ENCODE peak calls at places on chromosomes 11 and 22, in seven cellular contexts. N, I, F, D, B, U and L are unnamed samples.

GRCh38 chr11:69791266-69791665 is 16.1 kb upstream of the FGF4 start:
- DNase-seq in U (peak; percentile 32), D (no peak), N (peak; percentile 77), I (no peak), F (no peak), B (no peak), L (no peak)

GRCh38 chr22:28710112-28710888 is 30.7 kb upstream of the TTC28 start:
- DNase-seq in U (no peak), D (no peak), B (no peak), F (no peak), N (peak; percentile 85), I (no peak), L (no peak)

GRCh38 chr11:119336744-119337469 is 2.6 kb downstream of the RNF26 start:
- DNase-seq in D (no peak), B (no peak), I (no peak), F (no peak), U (no peak), N (no peak), L (no peak)

GRCh38 chr11:43579171-43579918 is 101.2 kb upstream of the HSD17B12 start:
- DNase-seq in D (no peak), B (peak; percentile 69), F (no peak), N (peak; percentile 76), I (no peak), U (no peak), L (no peak)

GRCh38 chr11:104221455-104221854 is 57.5 kb upstream of the PDGFD start:
- DNase-seq in U (no peak), N (no peak), B (no peak), I (no peak), D (no peak), F (no peak), L (no peak)

GRCh38 chr22:45980776-45981175 is 3.8 kb upstream of the WNT7B start:
- DNase-seq in F (no peak), N (no peak), I (no peak), B (no peak), D (no peak), U (no peak), L (no peak)

GRCh38 chr11:94283678-94284077 is 20.7 kb upstream of the IZUMO1R start:
- DNase-seq in I (no peak), F (no peak), D (no peak), U (no peak), B (no peak), N (no peak), L (no peak)

GRCh38 chr11:71363721-71364120 is 84.5 kb downstream of the DHCR7 start:
- DNase-seq in D (no peak), I (no peak), F (no peak), U (no peak), B (no peak), N (no peak), L (no peak)

GRCh38 chr11:81892770-81893635 is 840.7 kb downstream of the FAM181B start:
- DNase-seq in I (no peak), F (no peak), D (no peak), B (no peak), N (no peak), U (no peak), L (no peak)

GRCh38 chr11:32527776-32528175 is 55.9 kb upstream of the EIF3M start:
- DNase-seq in U (no peak), I (no peak), B (no peak), N (no peak), D (no peak), F (no peak), L (no peak)

GRCh38 chr11:129279326-129280026 is 87.4 kb upstream of the ARHGAP32 start:
- DNase-seq in U (peak; percentile 85), D (peak; percentile 90), N (peak; percentile 92), I (peak; percentile 74), B (peak; percentile 57), F (peak; percentile 47), L (peak; percentile 84)

GRCh38 chr11:57499413-57499982 is 16.0 kb downstream of the SLC43A1 start:
- DNase-seq in I (no peak), F (peak; percentile 85), D (peak; percentile 98), B (peak; percentile 98), N (peak; percentile 95), U (peak; percentile 97), L (peak; percentile 95)

GRCh38 chr22:44728761-44729261 is 23.6 kb upstream of the ARHGAP8 start:
- DNase-seq in N (no peak), U (peak; percentile 51), B (no peak), D (no peak), I (no peak), F (no peak), L (no peak)

GRCh38 chr11:17613983-17614382 is 66.9 kb downstream of the OTOG start:
- DNase-seq in B (no peak), F (no peak), U (no peak), D (no peak), N (no peak), I (no peak), L (no peak)

GRCh38 chr22:42708393-42708792 is 12.3 kb downstream of the A4GALT start:
- DNase-seq in N (no peak), F (no peak), D (no peak), U (no peak), B (no peak), I (no peak), L (no peak)

GRCh38 chr11:72969894-72970335 is 155.7 kb downstream of the ATG16L2 start:
- DNase-seq in I (peak; percentile 17), B (no peak), D (no peak), U (no peak), F (no peak), N (peak; percentile 82), L (no peak)

GRCh38 chr11:60914620-60915249 is 777 bp downstream of the TMEM109 start:
- DNase-seq in F (no peak), D (peak; percentile 69), I (peak; percentile 32), N (peak; percentile 68), B (peak; percentile 48), U (peak; percentile 51), L (peak; percentile 38)

GRCh38 chr22:25656724-25657123 is 85.3 kb upstream of the MYO18B start:
- DNase-seq in D (no peak), F (no peak), I (no peak), B (no peak), U (no peak), N (no peak), L (no peak)

GRCh38 chr11:132838621-132839020 is 693.7 kb downstream of the OPCML start:
- DNase-seq in N (peak; percentile 64), I (no peak), F (no peak), D (no peak), B (no peak), U (no peak), L (no peak)

GRCh38 chr22:44906999-44907644 is 102.7 kb downstream of the PHF21B start:
- DNase-seq in N (no peak), D (no peak), I (no peak), U (no peak), B (no peak), F (no peak), L (no peak)

GRCh38 chr11:36672815-36673450 is 74.9 kb upstream of the RAG2 start:
- DNase-seq in I (peak; percentile 37), B (no peak), N (peak; percentile 52), F (no peak), D (no peak), U (no peak), L (no peak)

GRCh38 chr11:62428871-62429601 is 10.2 kb downstream of the SCGB1A1 start:
- DNase-seq in U (no peak), D (no peak), F (no peak), N (no peak), I (no peak), B (no peak), L (no peak)
- H3K4me1 ChIP-seq in U (no peaks in the 10 kb centered on the region), D (peaks cover 19% of the 10 kb centered on the region), F (no peaks in the 10 kb centered on the region), N (peaks cover 44% of the 10 kb centered on the region), I (peaks cover 45% of the 10 kb centered on the region), B (peaks cover 56% of the 10 kb centered on the region), L (peaks cover 44% of the 10 kb centered on the region)

GRCh38 chr22:21815958-21816357 is 51.5 kb downstream of the MAPK1 start:
- DNase-seq in I (no peak), B (no peak), F (no peak), D (no peak), N (no peak), U (no peak), L (no peak)
- H3K4me3 ChIP-seq in I (no peak overlapping the region), B (no peak overlapping the region), F (no peak overlapping the region), D (no peak overlapping the region), N (peak overlapping the region; percentile 35), U (no peak overlapping the region), L (no peak overlapping the region)

DNA sequence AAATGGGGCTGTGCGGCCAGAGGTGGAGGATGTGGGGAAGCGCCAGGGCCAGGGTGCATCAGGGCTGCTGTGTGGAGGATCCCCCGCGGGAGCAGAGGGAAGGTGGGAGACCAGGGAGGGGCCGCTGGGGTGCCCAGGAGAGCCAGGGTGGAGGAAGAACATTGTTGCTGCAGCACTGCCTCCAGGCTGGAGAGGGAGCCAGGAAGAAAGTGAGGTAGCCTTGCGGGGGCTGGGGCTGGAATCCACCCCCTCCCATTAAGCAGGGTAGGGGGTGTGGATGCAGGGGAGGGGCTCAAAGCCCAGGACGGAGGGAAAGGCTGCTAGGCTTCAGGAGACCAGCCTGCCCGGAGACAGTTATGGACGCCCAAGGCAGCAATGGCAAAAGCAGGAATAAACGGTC is 15.1 kb downstream of the CABP7 start:
- DNase-seq in U (no peak), B (no peak), I (no peak), N (no peak), F (no peak), D (no peak), L (no peak)
- H3K4me1 ChIP-seq in U (peaks cover 20% of the 10 kb centered on the region), B (no peaks in the 10 kb centered on the region), I (no peaks in the 10 kb centered on the region), N (no peaks in the 10 kb centered on the region), F (no peaks in the 10 kb centered on the region), D (no peaks in the 10 kb centered on the region), L (no peaks in the 10 kb centered on the region)

GRCh38 chr22:48277868-48278581 is 1515.6 kb downstream of the TBC1D22A start:
- DNase-seq in B (no peak), D (peak; percentile 52), I (no peak), F (no peak), N (no peak), U (no peak), L (no peak)
- H3K4me3 ChIP-seq in B (no peak overlapping the region), D (no peak overlapping the region), I (no peak overlapping the region), F (no peak overlapping the region), N (no peak overlapping the region), U (no peak overlapping the region), L (no peak overlapping the region)

GRCh38 chr11:125332821-125333220 is 163.2 kb downstream of the FEZ1 start:
- DNase-seq in D (no peak), B (no peak), F (no peak), N (no peak), U (no peak), I (no peak), L (no peak)
- H3K4me1 ChIP-seq in D (no peaks in the 10 kb centered on the region), B (no peaks in the 10 kb centered on the region), F (no peaks in the 10 kb centered on the region), N (peaks cover 4% of the 10 kb centered on the region), U (no peaks in the 10 kb centered on the region), I (no peaks in the 10 kb centered on the region), L (no peaks in the 10 kb centered on the region)

GRCh38 chr11:117986981-117987495 is 844 bp downstream of the IL10RA start:
- DNase-seq in I (peak; percentile 78), U (no peak), F (no peak), D (no peak), B (no peak), N (peak; percentile 23), L (peak; percentile 50)
- H3K4me3 ChIP-seq in I (peak overlapping the region; percentile 99), U (peak overlapping the region; percentile 68), F (peak overlapping the region; percentile 44), D (peak overlapping the region; percentile 23), B (no peak overlapping the region), N (no peak overlapping the region), L (peak overlapping the region; percentile 50)